ENCODE peak calls at places on chromosomes 6 and 20, in six cellular contexts. F, N, C, L, A and B are unnamed samples.

GRCh38 chr20:51586005-51586440 is 43.5 kb upstream of the NFATC2 start:
- DNase-seq in F (peak), N (no peak), C (no peak), L (no peak), A (peak), B (peak)

GRCh38 chr20:37362821-37363220 is 16.9 kb downstream of the SRC start:
- DNase-seq in F (no peak), N (no peak), C (no peak), L (no peak), A (no peak), B (no peak)

GRCh38 chr20:63495771-63496403 is 3.0 kb downstream of the EEF1A2 start:
- DNase-seq in F (peak), N (peak), C (peak), L (no peak), A (peak), B (peak)

GRCh38 chr20:50294164-50295088 is 103.8 kb downstream of the CEBPB start:
- DNase-seq in F (no peak), N (no peak), C (no peak), L (no peak), A (no peak), B (no peak)

GRCh38 chr20:39602649-39603048 is 640.5 kb downstream of the DHX35 start:
- DNase-seq in F (no peak), N (no peak), C (no peak), L (no peak), A (no peak), B (no peak)

GRCh38 chr20:49846206-49846807 is 33.7 kb downstream of the SLC9A8 start:
- DNase-seq in F (peak), N (peak), C (no peak), L (no peak), A (peak), B (peak)

GRCh38 chr6:42131531-42131930 is 10.9 kb downstream of the C6orf132 start:
- DNase-seq in F (peak), N (no peak), C (no peak), L (peak), A (peak), B (no peak)

GRCh38 chr6:33305052-33305451 is 6.3 kb upstream of the RGL2 start:
- DNase-seq in F (no peak), N (no peak), C (no peak), L (no peak), A (no peak), B (no peak)

GRCh38 chr6:23963137-23963536 is 162.9 kb upstream of the NRSN1 start:
- DNase-seq in F (peak), N (no peak), C (no peak), L (no peak), A (no peak), B (peak)

GRCh38 chr6:124203106-124203811 is 399.6 kb downstream of the NKAIN2 start:
- DNase-seq in F (no peak), N (no peak), C (no peak), L (no peak), A (peak), B (peak)

GRCh38 chr20:62020935-62021701 is 44.6 kb downstream of the TAF4 start:
- DNase-seq in F (no peak), N (no peak), C (no peak), L (no peak), A (peak), B (no peak)

GRCh38 chr6:157284738-157285421 is 38.4 kb downstream of the TMEM242 start:
- DNase-seq in F (no peak), N (no peak), C (no peak), L (no peak), A (no peak), B (no peak)

GRCh38 chr20:52799130-52799529 is 173.0 kb upstream of the TSHZ2 start:
- DNase-seq in F (no peak), N (no peak), C (no peak), L (no peak), A (no peak), B (no peak)

GRCh38 chr6:104601008-104601745 is 258.5 kb downstream of the HACE1 start:
- DNase-seq in F (no peak), N (no peak), C (no peak), L (no peak), A (peak), B (peak)

GRCh38 chr20:53631909-53632662 is 38.4 kb upstream of the ZNF217 start:
- DNase-seq in F (no peak), N (no peak), C (no peak), L (no peak), A (no peak), B (no peak)

GRCh38 chr6:7108964-7109836 is 1.4 kb downstream of the RREB1 start:
- DNase-seq in F (peak), N (peak), C (peak), L (peak), A (peak), B (peak)

GRCh38 chr6:37696841-37697735 is 595 bp downstream of the MDGA1 start:
- DNase-seq in F (no peak), N (peak), C (no peak), L (no peak), A (peak), B (no peak)
- TF ChIP-seq CTCF in F (no peak), N (peak), C (peak), L (peak), A (no peak), B (no peak)

GRCh38 chr6:85118233-85118632 is 331.6 kb upstream of the NT5E start:
- DNase-seq in F (no peak), N (no peak), C (no peak), L (no peak), A (no peak), B (no peak)
- TF ChIP-seq CTCF in F (peak), N (peak), C (peak), L (peak), A (peak), B (no peak)

GRCh38 chr20:35621560-35621946 is 5.9 kb downstream of the SPAG4 start:
- DNase-seq in F (no peak), N (no peak), C (no peak), L (no peak), A (no peak), B (no peak)
- TF ChIP-seq CTCF in F (peak), N (no peak), C (peak), L (peak), A (peak), B (no peak)

GRCh38 chr6:139134817-139135577 is at the start of gene HECA:
- DNase-seq in F (peak), N (peak), C (peak), L (peak), A (peak), B (peak)

GRCh38 chr6:139133272-139133671 is 1.6 kb upstream of the HECA start:
- DNase-seq in F (no peak), N (no peak), C (no peak), L (no peak), A (no peak), B (no peak)

GRCh38 chr6:139137716-139138115 is 2.8 kb downstream of the HECA start:
- DNase-seq in F (no peak), N (no peak), C (no peak), L (no peak), A (no peak), B (no peak)

GRCh38 chr6:139133733-139134360 is 1.0 kb upstream of the HECA start:
- DNase-seq in F (no peak), N (no peak), C (no peak), L (no peak), A (no peak), B (no peak)

DNA sequence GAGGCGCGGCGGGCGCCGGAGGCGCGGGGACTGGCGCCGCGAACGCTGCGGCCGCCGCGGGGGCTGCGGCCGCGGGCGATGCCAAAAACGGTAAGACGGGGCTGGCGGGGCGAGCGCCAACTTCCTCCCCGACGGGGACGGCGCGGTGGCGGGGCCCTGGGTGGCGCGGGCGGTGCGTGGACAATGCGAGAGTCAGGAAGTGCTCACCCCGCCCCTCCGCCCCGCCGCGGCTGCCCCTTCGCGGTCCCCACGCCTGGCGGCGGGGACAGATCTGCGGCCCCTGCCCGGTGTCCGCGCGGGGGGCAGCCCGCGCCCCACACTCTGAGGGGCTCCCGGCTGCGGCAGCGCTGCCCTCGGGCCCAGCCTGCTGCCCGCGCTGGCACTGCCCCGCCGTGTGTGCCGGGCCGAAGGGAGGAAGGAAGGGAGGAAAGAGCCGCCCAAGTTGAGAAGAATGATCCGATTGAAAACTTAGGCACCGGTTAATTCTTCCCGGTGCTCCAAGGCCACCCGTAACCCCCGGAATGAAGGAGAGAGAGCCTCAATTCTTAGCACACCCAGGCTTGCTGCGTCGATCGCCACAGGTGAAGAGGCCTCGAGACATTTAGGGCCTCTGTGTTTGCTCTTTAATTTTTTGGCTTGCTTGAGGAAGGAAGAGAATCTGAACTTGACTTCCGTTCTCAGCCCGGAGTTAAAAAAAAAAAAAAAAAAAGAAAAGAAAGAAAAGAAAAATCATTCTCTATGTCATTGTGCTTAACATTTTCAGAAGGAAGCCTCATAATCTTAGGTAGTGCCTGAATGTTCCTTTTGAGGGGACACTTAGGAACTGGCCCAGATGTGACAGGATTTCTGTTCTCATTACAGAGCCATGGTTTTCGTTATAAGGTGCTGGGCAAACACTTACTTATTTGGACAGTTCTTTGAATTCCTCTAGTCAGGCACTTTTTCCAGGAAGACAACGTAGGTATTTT is 982 bp downstream of the HECA start:
- DNase-seq in F (no peak), N (peak), C (peak), L (no peak), A (peak), B (no peak)
- TF ChIP-seq CTCF in F (no peak), N (no peak), C (no peak), L (no peak), A (no peak), B (no peak)

GRCh38 chr6:5946181-5946580 is 60.5 kb downstream of the NRN1 start:
- DNase-seq in F (no peak), N (no peak), C (no peak), L (no peak), A (no peak), B (no peak)

GRCh38 chr6:5946701-5947100 is 60.0 kb downstream of the NRN1 start:
- DNase-seq in F (no peak), N (no peak), C (no peak), L (no peak), A (no peak), B (no peak)

DNA sequence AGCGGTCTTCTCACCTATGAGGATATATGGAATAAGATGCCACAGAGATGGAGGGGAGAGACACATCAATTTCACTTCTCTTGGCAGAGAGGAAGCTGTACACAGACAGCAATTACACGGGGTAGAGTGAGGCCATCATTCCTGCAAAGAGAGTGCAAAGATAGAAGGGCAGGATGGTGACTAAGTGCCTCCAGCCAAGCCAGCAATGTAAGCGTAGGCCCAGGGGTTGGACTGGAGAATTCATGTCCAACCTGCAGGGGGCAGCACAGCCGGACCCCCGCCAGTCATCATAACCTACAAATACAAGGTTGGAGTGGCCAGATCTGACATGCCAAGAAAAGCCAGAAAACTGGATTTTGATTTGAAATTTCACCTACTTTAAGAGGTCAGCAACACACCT is 56.3 kb downstream of the NRN1 start:
- DNase-seq in F (peak), N (no peak), C (no peak), L (no peak), A (no peak), B (peak)
- TF ChIP-seq CTCF in F (peak), N (peak), C (peak), L (no peak), A (no peak), B (peak)

DNA sequence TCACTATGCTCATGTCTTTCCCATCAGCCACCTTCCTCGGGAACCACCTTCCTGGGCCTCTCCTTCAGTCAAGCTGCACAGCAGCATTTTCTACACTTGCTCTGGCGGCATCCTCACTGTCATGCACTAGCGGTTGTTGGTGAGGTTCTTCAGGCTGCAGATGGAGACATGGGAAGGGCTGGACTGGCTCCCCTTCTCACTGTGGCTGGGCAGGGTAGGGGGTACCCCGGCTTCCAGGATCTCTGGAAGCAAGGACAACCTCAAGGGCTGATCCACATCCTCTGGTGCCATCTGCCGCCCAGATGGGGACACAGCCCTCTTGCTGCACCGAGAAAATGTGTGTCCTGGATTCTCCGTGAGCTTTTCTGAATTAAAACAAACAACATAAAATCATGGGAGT is 180.1 kb upstream of the RNF24 start:
- DNase-seq in F (peak), N (no peak), C (no peak), L (no peak), A (peak), B (peak)
- TF ChIP-seq CTCF in F (peak), N (no peak), C (peak), L (peak), A (peak), B (peak)

GRCh38 chr6:36546958-36547645 is at the start of gene STK38:
- DNase-seq in F (peak), N (peak), C (peak), L (peak), A (peak), B (peak)
- TF ChIP-seq CTCF in F (peak), N (peak), C (peak), L (no peak), A (peak), B (peak)

GRCh38 chr6:159842035-159842434 is 42.0 kb downstream of the PNLDC1 start:
- DNase-seq in F (peak), N (no peak), C (no peak), L (no peak), A (peak), B (peak)
- TF ChIP-seq CTCF in F (peak), N (no peak), C (peak), L (peak), A (peak), B (peak)